ENCODE peak calls at places on chromosomes 1 and 21, in five cellular contexts. J is fibroblast of lung; I is breast epithelium; R is CD8-positive, alpha-beta T cell; U is SJSA1. A is an unnamed sample.

GRCh38 chr1:75130312-75130677 is 3.9 kb upstream of the LHX8 start:
- DNase-seq in J (no peak), I (no peak), R (no peak), U (no peak), A (no peak)

GRCh38 chr1:207923561-207923960 is 12.6 kb upstream of the CD34 start:
- DNase-seq in I (no peak), U (no peak), R (no peak), J (no peak), A (no peak)

GRCh38 chr1:111989531-111990025 is at the start of gene KCND3:
- DNase-seq in R (no peak), U (no peak), I (no peak), J (peak; percentile 37), A (no peak)

GRCh38 chr1:18547460-18547859 is 66.7 kb downstream of the KLHDC7A start:
- DNase-seq in J (no peak), U (no peak), I (no peak), R (no peak), A (no peak)

GRCh38 chr1:200294241-200294640 is 115.6 kb downstream of the ZNF281 start:
- DNase-seq in I (no peak), U (no peak), J (no peak), R (no peak), A (no peak)

GRCh38 chr1:30460661-30461060 is 262.7 kb downstream of the MATN1 start:
- DNase-seq in J (no peak), R (no peak), U (no peak), I (peak; percentile 15), A (no peak)

GRCh38 chr1:248625166-248625565 is 9.7 kb downstream of the OR2T11 start:
- DNase-seq in R (no peak), J (no peak), U (no peak), I (no peak), A (no peak)

GRCh38 chr1:59738152-59738551 is 76.6 kb upstream of the HOOK1 start:
- DNase-seq in U (no peak), J (peak; percentile 78), R (no peak), I (no peak), A (no peak)

GRCh38 chr1:93907718-93908117 is 1.5 kb downstream of the GCLM start:
- DNase-seq in I (no peak), R (no peak), U (no peak), J (peak; percentile 68), A (no peak)

GRCh38 chr1:10615932-10616671 is 141.4 kb downstream of the PEX14 start:
- DNase-seq in I (peak; percentile 25), R (no peak), J (no peak), U (no peak), A (no peak)

GRCh38 chr1:9628541-9629444 is 22.7 kb upstream of the PIK3CD start:
- DNase-seq in I (no peak), R (peak; percentile 84), U (no peak), J (no peak), A (peak; percentile 45)

GRCh38 chr1:59926381-59927243 is at the start of gene CYP2J2:
- DNase-seq in U (peak; percentile 48), R (peak; percentile 60), I (peak; percentile 65), J (peak; percentile 34), A (no peak)

GRCh38 chr1:156385534-156386031 is 16.6 kb downstream of the RHBG start:
- DNase-seq in I (no peak), J (peak; percentile 52), R (peak; percentile 83), U (peak; percentile 69), A (peak; percentile 59)

GRCh38 chr1:17547271-17547670 is 7.8 kb downstream of the ARHGEF10L start:
- DNase-seq in J (no peak), R (no peak), U (no peak), I (no peak), A (no peak)

GRCh38 chr1:201450721-201451291 is 18.2 kb downstream of the PHLDA3 start:
- DNase-seq in R (no peak), U (peak; percentile 84), I (no peak), J (peak; percentile 92), A (no peak)

GRCh38 chr1:19272064-19272463 is 16.5 kb downstream of the AKR7A3 start:
- DNase-seq in R (no peak), J (no peak), U (no peak), I (no peak), A (no peak)

GRCh38 chr1:182279724-182280506 is 111.7 kb downstream of the GLUL start:
- DNase-seq in I (no peak), J (no peak), U (no peak), R (no peak), A (no peak)

GRCh38 chr1:152071123-152071522 is 17.7 kb downstream of the TCHHL1 start:
- DNase-seq in U (no peak), R (no peak), I (no peak), J (no peak), A (no peak)
- H3K9me3 ChIP-seq in U (no peaks in the 10 kb centered on the region), R (no peaks in the 10 kb centered on the region), I (no peaks in the 10 kb centered on the region), J (no peaks in the 10 kb centered on the region), A (no peaks in the 10 kb centered on the region)

DNA sequence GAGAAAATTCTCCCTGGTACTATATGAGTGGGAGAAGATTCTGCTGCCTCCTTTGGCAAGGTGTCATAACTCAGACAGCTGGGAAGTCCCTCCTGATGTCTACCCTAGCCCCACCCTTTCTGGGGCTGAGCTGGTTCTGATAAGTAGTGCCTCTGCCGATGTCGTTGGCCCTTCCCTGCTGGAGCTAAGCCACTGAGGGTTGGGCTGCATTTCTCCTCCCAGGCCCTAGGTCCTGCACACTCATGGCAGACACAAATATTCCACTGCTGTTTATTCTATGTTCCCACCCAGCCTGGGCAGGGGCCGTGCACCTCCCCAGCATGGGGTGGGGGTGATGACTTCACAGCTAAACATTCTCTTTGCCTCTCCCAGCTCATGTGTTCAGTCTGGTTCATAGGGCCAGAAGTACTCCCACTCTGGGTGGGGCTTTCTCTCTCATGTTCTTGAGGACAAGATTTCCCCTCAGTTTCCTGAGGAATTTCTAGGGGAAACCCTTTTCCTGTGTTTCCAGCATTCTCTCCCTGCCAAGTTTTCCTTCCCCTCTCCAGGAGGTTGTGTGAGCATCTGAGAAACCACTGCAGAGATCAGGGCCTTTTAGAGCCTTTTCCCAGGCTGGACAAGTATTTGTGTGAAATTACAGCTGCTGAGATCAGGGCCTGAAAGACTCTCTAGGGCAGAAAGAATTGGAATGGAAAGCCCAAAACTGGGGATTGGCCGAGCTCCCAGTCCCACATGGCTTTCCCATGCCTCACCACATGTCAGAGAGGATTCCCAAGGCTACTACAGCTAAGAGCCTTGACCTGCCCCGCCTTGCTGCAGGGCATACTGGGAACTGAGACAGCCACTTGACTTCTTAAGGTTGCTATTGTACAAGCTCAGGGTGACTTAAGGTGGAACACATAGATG is 66.2 kb downstream of the ATP2B4 start:
- DNase-seq in R (no peak), J (peak; percentile 96), U (peak; percentile 91), I (peak; percentile 73), A (no peak)
- H3K4me1 ChIP-seq in R (peaks cover 10% of the 10 kb centered on the region), J (peaks cover 26% of the 10 kb centered on the region), U (peaks cover 32% of the 10 kb centered on the region), I (no peaks in the 10 kb centered on the region), A (peaks cover 15% of the 10 kb centered on the region)

DNA sequence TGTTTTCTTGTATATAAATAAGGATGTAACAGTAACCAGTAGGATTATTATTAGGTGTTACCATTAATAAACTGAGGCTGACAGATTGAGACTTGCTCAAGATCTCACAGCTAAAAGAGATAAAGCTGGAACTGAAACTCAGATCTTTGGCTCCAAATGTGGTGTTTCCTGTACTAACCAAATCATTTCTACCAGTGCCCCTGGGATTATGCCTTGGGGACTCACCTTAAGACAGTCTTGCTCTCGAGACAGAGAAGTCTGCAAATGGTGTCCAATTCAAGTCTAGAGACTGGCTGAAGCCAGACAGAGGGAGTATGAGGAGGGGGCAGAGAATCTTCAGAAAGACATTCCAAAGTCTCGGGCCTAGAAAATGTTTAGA is 593 bp upstream of the CD53 start:
- DNase-seq in I (no peak), R (no peak), J (no peak), U (no peak), A (no peak)
- H3K4me3 ChIP-seq in I (no peak overlapping the region), R (peak overlapping the region; percentile 83), J (no peak overlapping the region), U (no peak overlapping the region), A (peak overlapping the region; percentile 81)

DNA sequence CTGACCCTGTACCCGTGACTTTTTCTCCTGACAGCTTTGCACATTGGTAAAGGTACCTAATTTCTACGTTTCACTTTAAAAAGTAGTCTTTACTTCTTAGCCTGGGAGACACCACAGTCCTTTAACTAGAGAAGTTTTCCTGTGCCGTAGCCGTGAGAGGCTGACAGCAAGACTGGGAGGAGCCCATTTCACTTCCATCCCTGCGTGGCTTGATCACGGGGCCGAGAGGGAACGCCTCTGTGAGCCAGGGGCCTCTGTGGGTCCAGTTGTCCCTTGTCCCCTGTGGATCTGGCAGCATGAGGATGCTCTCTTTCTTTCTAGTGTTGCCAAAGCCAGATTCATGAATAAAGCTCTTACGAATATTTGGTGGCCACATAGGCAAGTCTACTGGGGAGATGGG is 21.6 kb downstream of the PCP4 start:
- DNase-seq in U (no peak), J (no peak), R (no peak), I (no peak), A (no peak)
- H3K9me3 ChIP-seq in U (no peaks in the 10 kb centered on the region), J (no peaks in the 10 kb centered on the region), R (no peaks in the 10 kb centered on the region), I (no peaks in the 10 kb centered on the region), A (no peaks in the 10 kb centered on the region)

GRCh38 chr1:89762431-89762800 is 58.4 kb upstream of the LRRC8D start:
- DNase-seq in U (no peak), I (no peak), R (no peak), J (peak; percentile 19), A (no peak)
- H3K4me1 ChIP-seq in U (peaks cover 9% of the 10 kb centered on the region), I (no peaks in the 10 kb centered on the region), R (peaks cover 44% of the 10 kb centered on the region), J (peaks cover 8% of the 10 kb centered on the region), A (peaks cover 15% of the 10 kb centered on the region)

DNA sequence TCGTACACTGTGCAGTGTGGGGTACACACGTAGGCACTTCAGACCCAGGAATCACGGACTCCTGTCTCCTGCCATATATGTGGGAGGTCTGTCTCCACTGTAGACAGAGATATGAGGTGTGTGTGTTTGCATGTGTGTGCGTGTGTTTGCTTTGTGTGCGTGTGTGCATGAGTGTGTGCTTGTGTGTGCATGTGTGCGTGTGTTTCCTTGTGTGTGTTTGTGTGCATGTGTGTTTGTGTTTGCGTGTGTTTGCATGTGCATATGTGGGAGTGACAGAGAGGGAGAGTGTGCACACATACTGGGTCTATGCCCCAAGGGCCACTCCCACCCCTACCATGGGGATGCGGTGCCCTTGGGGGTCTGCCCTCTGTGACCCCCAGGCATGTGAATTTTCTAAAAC is 94.5 kb downstream of the SIK1 start:
- DNase-seq in J (no peak), R (no peak), U (no peak), I (no peak), A (no peak)
- H3K4me3 ChIP-seq in J (no peak overlapping the region), R (no peak overlapping the region), U (no peak overlapping the region), I (no peak overlapping the region), A (no peak overlapping the region)